ENCODE peak calls at places on chromosomes 2 and 18, in nine cellular contexts. One of them, this sample, is unnamed.

GRCh38 chr2:66541646-66542045 is 106.7 kb downstream of the MEIS1 start:
- DNase-seq in esophagus squamous epithelium: no peak
- DNase-seq in astrocyte of the spinal cord: no peak
- DNase-seq in HL-60: no peak
- DNase-seq in breast epithelium: no peak
- DNase-seq in foreskin fibroblast: no peak
- DNase-seq in HFF-Myc: no peak
- DNase-seq in body of pancreas: no peak
- DNase-seq in fibroblast of lung: no peak
- DNase-seq in this sample: no peak

GRCh38 chr2:152505495-152505906 is 170.5 kb downstream of the FMNL2 start:
- DNase-seq in esophagus squamous epithelium: no peak
- DNase-seq in astrocyte of the spinal cord: peak
- DNase-seq in HL-60: no peak
- DNase-seq in breast epithelium: no peak
- DNase-seq in foreskin fibroblast: no peak
- DNase-seq in HFF-Myc: no peak
- DNase-seq in body of pancreas: no peak
- DNase-seq in fibroblast of lung: peak
- DNase-seq in this sample: peak

GRCh38 chr18:79742076-79742475 is 55.7 kb upstream of the KCNG2 start:
- DNase-seq in esophagus squamous epithelium: no peak
- DNase-seq in astrocyte of the spinal cord: no peak
- DNase-seq in HL-60: no peak
- DNase-seq in breast epithelium: no peak
- DNase-seq in foreskin fibroblast: no peak
- DNase-seq in HFF-Myc: no peak
- DNase-seq in body of pancreas: no peak
- DNase-seq in fibroblast of lung: no peak
- DNase-seq in this sample: no peak

GRCh38 chr2:127084611-127085031 is 22.3 kb downstream of the BIN1 start:
- DNase-seq in esophagus squamous epithelium: no peak
- DNase-seq in astrocyte of the spinal cord: peak
- DNase-seq in HL-60: no peak
- DNase-seq in breast epithelium: no peak
- DNase-seq in foreskin fibroblast: no peak
- DNase-seq in HFF-Myc: no peak
- DNase-seq in body of pancreas: no peak
- DNase-seq in fibroblast of lung: peak
- DNase-seq in this sample: no peak

GRCh38 chr18:48308027-48308635 is 101.1 kb downstream of the ZBTB7C start:
- DNase-seq in esophagus squamous epithelium: no peak
- DNase-seq in astrocyte of the spinal cord: no peak
- DNase-seq in HL-60: no peak
- DNase-seq in breast epithelium: peak
- DNase-seq in foreskin fibroblast: no peak
- DNase-seq in HFF-Myc: no peak
- DNase-seq in body of pancreas: no peak
- DNase-seq in fibroblast of lung: no peak
- DNase-seq in this sample: no peak

GRCh38 chr2:137228566-137228965 is 463.2 kb downstream of the THSD7B start:
- DNase-seq in esophagus squamous epithelium: no peak
- DNase-seq in astrocyte of the spinal cord: peak
- DNase-seq in HL-60: no peak
- DNase-seq in breast epithelium: no peak
- DNase-seq in foreskin fibroblast: no peak
- DNase-seq in HFF-Myc: peak
- DNase-seq in body of pancreas: no peak
- DNase-seq in fibroblast of lung: peak
- DNase-seq in this sample: no peak

GRCh38 chr2:112077814-112078213 is 22.7 kb downstream of the TMEM87B start:
- DNase-seq in esophagus squamous epithelium: no peak
- DNase-seq in astrocyte of the spinal cord: no peak
- DNase-seq in HL-60: no peak
- DNase-seq in breast epithelium: no peak
- DNase-seq in foreskin fibroblast: no peak
- DNase-seq in HFF-Myc: no peak
- DNase-seq in body of pancreas: no peak
- DNase-seq in fibroblast of lung: no peak
- DNase-seq in this sample: no peak

GRCh38 chr2:124149571-124149970 is 124.5 kb downstream of the CNTNAP5 start:
- DNase-seq in esophagus squamous epithelium: no peak
- DNase-seq in astrocyte of the spinal cord: no peak
- DNase-seq in HL-60: no peak
- DNase-seq in breast epithelium: no peak
- DNase-seq in foreskin fibroblast: no peak
- DNase-seq in HFF-Myc: no peak
- DNase-seq in body of pancreas: no peak
- DNase-seq in fibroblast of lung: no peak
- DNase-seq in this sample: no peak

GRCh38 chr2:188931361-188931760 is 42.8 kb upstream of the COL3A1 start:
- DNase-seq in esophagus squamous epithelium: no peak
- DNase-seq in astrocyte of the spinal cord: no peak
- DNase-seq in HL-60: no peak
- DNase-seq in breast epithelium: no peak
- DNase-seq in foreskin fibroblast: peak
- DNase-seq in HFF-Myc: no peak
- DNase-seq in body of pancreas: no peak
- DNase-seq in fibroblast of lung: peak
- DNase-seq in this sample: no peak

GRCh38 chr2:130828461-130828860 is 8.3 kb upstream of the ARHGEF4 start:
- DNase-seq in esophagus squamous epithelium: no peak
- DNase-seq in astrocyte of the spinal cord: no peak
- DNase-seq in HL-60: no peak
- DNase-seq in breast epithelium: no peak
- DNase-seq in foreskin fibroblast: no peak
- DNase-seq in HFF-Myc: no peak
- DNase-seq in body of pancreas: no peak
- DNase-seq in fibroblast of lung: no peak
- DNase-seq in this sample: no peak

GRCh38 chr18:74290831-74291770 is 662 bp downstream of the CYB5A start:
- DNase-seq in esophagus squamous epithelium: no peak
- DNase-seq in astrocyte of the spinal cord: no peak
- DNase-seq in HL-60: no peak
- DNase-seq in breast epithelium: no peak
- DNase-seq in foreskin fibroblast: no peak
- DNase-seq in HFF-Myc: no peak
- DNase-seq in body of pancreas: peak
- DNase-seq in fibroblast of lung: no peak
- DNase-seq in this sample: peak

GRCh38 chr2:135066710-135067109 is 14.6 kb downstream of the RAB3GAP1 start:
- DNase-seq in esophagus squamous epithelium: no peak
- DNase-seq in astrocyte of the spinal cord: no peak
- DNase-seq in HL-60: no peak
- DNase-seq in breast epithelium: no peak
- DNase-seq in foreskin fibroblast: peak
- DNase-seq in HFF-Myc: no peak
- DNase-seq in body of pancreas: no peak
- DNase-seq in fibroblast of lung: peak
- DNase-seq in this sample: no peak

GRCh38 chr2:144595686-144596073 is 75.8 kb upstream of the ZEB2 start:
- DNase-seq in esophagus squamous epithelium: no peak
- DNase-seq in astrocyte of the spinal cord: no peak
- DNase-seq in HL-60: no peak
- DNase-seq in breast epithelium: no peak
- DNase-seq in foreskin fibroblast: no peak
- DNase-seq in HFF-Myc: no peak
- DNase-seq in body of pancreas: no peak
- DNase-seq in fibroblast of lung: no peak
- DNase-seq in this sample: no peak

GRCh38 chr2:9310827-9311226 is 104.2 kb downstream of the ASAP2 start:
- DNase-seq in esophagus squamous epithelium: no peak
- DNase-seq in astrocyte of the spinal cord: peak
- DNase-seq in HL-60: no peak
- DNase-seq in breast epithelium: no peak
- DNase-seq in foreskin fibroblast: no peak
- DNase-seq in HFF-Myc: no peak
- DNase-seq in body of pancreas: no peak
- DNase-seq in fibroblast of lung: peak
- DNase-seq in this sample: no peak

GRCh38 chr18:3771121-3771971 is 321.4 kb downstream of the TGIF1 start:
- DNase-seq in esophagus squamous epithelium: peak
- DNase-seq in astrocyte of the spinal cord: peak
- DNase-seq in HL-60: peak
- DNase-seq in breast epithelium: peak
- DNase-seq in foreskin fibroblast: peak
- DNase-seq in HFF-Myc: peak
- DNase-seq in body of pancreas: peak
- DNase-seq in fibroblast of lung: peak
- DNase-seq in this sample: peak

GRCh38 chr2:68916226-68916625 is 36.5 kb downstream of the GKN2 start:
- DNase-seq in esophagus squamous epithelium: no peak
- DNase-seq in astrocyte of the spinal cord: no peak
- DNase-seq in HL-60: no peak
- DNase-seq in breast epithelium: no peak
- DNase-seq in foreskin fibroblast: no peak
- DNase-seq in HFF-Myc: no peak
- DNase-seq in body of pancreas: no peak
- DNase-seq in fibroblast of lung: no peak
- DNase-seq in this sample: no peak

GRCh38 chr2:29921560-29921915 is at the start of gene ALK:
- DNase-seq in esophagus squamous epithelium: peak
- DNase-seq in astrocyte of the spinal cord: peak
- DNase-seq in HL-60: peak
- DNase-seq in breast epithelium: peak
- DNase-seq in foreskin fibroblast: peak
- DNase-seq in HFF-Myc: peak
- DNase-seq in body of pancreas: peak
- DNase-seq in fibroblast of lung: peak
- DNase-seq in this sample: peak
- H3K4me3 ChIP-seq in esophagus squamous epithelium: peak
- H3K4me3 ChIP-seq in astrocyte of the spinal cord: peak
- H3K4me3 ChIP-seq in HL-60: no peak
- H3K4me3 ChIP-seq in breast epithelium: peak
- H3K4me3 ChIP-seq in foreskin fibroblast: peak
- H3K4me3 ChIP-seq in HFF-Myc: no peak
- H3K4me3 ChIP-seq in body of pancreas: no peak
- H3K4me3 ChIP-seq in fibroblast of lung: peak
- H3K4me3 ChIP-seq in this sample: peak

GRCh38 chr2:40499437-40499836 is 47.5 kb upstream of the SLC8A1 start:
- DNase-seq in esophagus squamous epithelium: no peak
- DNase-seq in astrocyte of the spinal cord: no peak
- DNase-seq in HL-60: no peak
- DNase-seq in breast epithelium: no peak
- DNase-seq in foreskin fibroblast: no peak
- DNase-seq in HFF-Myc: no peak
- DNase-seq in body of pancreas: no peak
- DNase-seq in fibroblast of lung: no peak
- DNase-seq in this sample: no peak

DNA sequence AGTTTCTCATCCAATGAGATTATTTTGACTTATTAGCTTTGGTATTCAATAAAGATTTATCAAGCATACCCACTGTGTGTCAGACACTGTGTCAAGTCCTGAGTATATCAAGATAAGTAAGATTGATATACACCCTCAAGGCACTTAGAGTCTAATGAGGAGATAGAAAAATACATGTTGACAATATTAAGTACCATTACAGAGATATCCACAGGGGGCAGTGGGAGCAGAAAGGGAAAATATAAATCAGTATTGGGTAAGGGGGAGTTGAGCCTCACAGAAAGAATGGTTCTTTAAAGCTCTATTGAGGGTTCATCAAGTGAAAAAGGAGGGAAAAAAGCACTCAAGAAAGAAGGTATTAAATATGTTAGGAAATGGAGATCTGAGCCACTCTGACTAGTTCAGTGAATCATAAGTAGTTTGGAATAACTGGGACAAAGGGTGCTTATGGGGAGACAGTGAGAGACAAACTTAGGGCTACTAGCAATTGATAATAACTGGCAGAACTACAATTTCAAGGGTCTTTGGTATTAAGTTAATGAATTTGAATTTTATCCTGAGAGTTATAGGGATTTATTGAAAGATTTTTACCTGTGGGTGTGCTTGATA is 45.5 kb upstream of the SLC8A1 start:
- DNase-seq in esophagus squamous epithelium: no peak
- DNase-seq in astrocyte of the spinal cord: no peak
- DNase-seq in HL-60: no peak
- DNase-seq in breast epithelium: no peak
- DNase-seq in foreskin fibroblast: no peak
- DNase-seq in HFF-Myc: no peak
- DNase-seq in body of pancreas: no peak
- DNase-seq in fibroblast of lung: no peak
- DNase-seq in this sample: no peak
- TF ChIP-seq CTCF in esophagus squamous epithelium: no peak
- TF ChIP-seq CTCF in astrocyte of the spinal cord: no peak
- TF ChIP-seq CTCF in HL-60: no peak
- TF ChIP-seq CTCF in breast epithelium: no peak
- TF ChIP-seq CTCF in foreskin fibroblast: no peak
- TF ChIP-seq CTCF in HFF-Myc: no peak
- TF ChIP-seq CTCF in body of pancreas: no peak
- TF ChIP-seq CTCF in fibroblast of lung: peak
- TF ChIP-seq CTCF in this sample: no peak

GRCh38 chr18:9993846-9994660 is 80.2 kb downstream of the VAPA start:
- DNase-seq in esophagus squamous epithelium: no peak
- DNase-seq in astrocyte of the spinal cord: no peak
- DNase-seq in HL-60: no peak
- DNase-seq in breast epithelium: no peak
- DNase-seq in foreskin fibroblast: no peak
- DNase-seq in HFF-Myc: no peak
- DNase-seq in body of pancreas: no peak
- DNase-seq in fibroblast of lung: no peak
- DNase-seq in this sample: no peak
- H3K4me3 ChIP-seq in esophagus squamous epithelium: no peak
- H3K4me3 ChIP-seq in astrocyte of the spinal cord: no peak
- H3K4me3 ChIP-seq in HL-60: no peak
- H3K4me3 ChIP-seq in breast epithelium: no peak
- H3K4me3 ChIP-seq in foreskin fibroblast: no peak
- H3K4me3 ChIP-seq in HFF-Myc: no peak
- H3K4me3 ChIP-seq in body of pancreas: no peak
- H3K4me3 ChIP-seq in fibroblast of lung: no peak
- H3K4me3 ChIP-seq in this sample: peak

GRCh38 chr2:238260879-238261278 is 21.0 kb upstream of the HES6 start:
- DNase-seq in esophagus squamous epithelium: no peak
- DNase-seq in astrocyte of the spinal cord: peak
- DNase-seq in HL-60: no peak
- DNase-seq in breast epithelium: no peak
- DNase-seq in foreskin fibroblast: no peak
- DNase-seq in HFF-Myc: no peak
- DNase-seq in body of pancreas: no peak
- DNase-seq in fibroblast of lung: peak
- DNase-seq in this sample: no peak

GRCh38 chr2:238261718-238262375 is 22.0 kb upstream of the HES6 start:
- DNase-seq in esophagus squamous epithelium: no peak
- DNase-seq in astrocyte of the spinal cord: no peak
- DNase-seq in HL-60: no peak
- DNase-seq in breast epithelium: no peak
- DNase-seq in foreskin fibroblast: no peak
- DNase-seq in HFF-Myc: no peak
- DNase-seq in body of pancreas: no peak
- DNase-seq in fibroblast of lung: no peak
- DNase-seq in this sample: no peak

GRCh38 chr2:238256594-238257104 is 16.8 kb upstream of the HES6 start:
- DNase-seq in esophagus squamous epithelium: peak
- DNase-seq in astrocyte of the spinal cord: peak
- DNase-seq in HL-60: peak
- DNase-seq in breast epithelium: peak
- DNase-seq in foreskin fibroblast: peak
- DNase-seq in HFF-Myc: peak
- DNase-seq in body of pancreas: peak
- DNase-seq in fibroblast of lung: peak
- DNase-seq in this sample: peak

GRCh38 chr2:238257786-238258700 is 18.2 kb upstream of the HES6 start:
- DNase-seq in esophagus squamous epithelium: no peak
- DNase-seq in astrocyte of the spinal cord: no peak
- DNase-seq in HL-60: no peak
- DNase-seq in breast epithelium: no peak
- DNase-seq in foreskin fibroblast: no peak
- DNase-seq in HFF-Myc: no peak
- DNase-seq in body of pancreas: no peak
- DNase-seq in fibroblast of lung: no peak
- DNase-seq in this sample: no peak

GRCh38 chr2:238259085-238260020 is 19.5 kb upstream of the HES6 start:
- DNase-seq in esophagus squamous epithelium: no peak
- DNase-seq in astrocyte of the spinal cord: no peak
- DNase-seq in HL-60: no peak
- DNase-seq in breast epithelium: no peak
- DNase-seq in foreskin fibroblast: no peak
- DNase-seq in HFF-Myc: no peak
- DNase-seq in body of pancreas: no peak
- DNase-seq in fibroblast of lung: no peak
- DNase-seq in this sample: no peak
- TF ChIP-seq CTCF in esophagus squamous epithelium: no peak
- TF ChIP-seq CTCF in astrocyte of the spinal cord: no peak
- TF ChIP-seq CTCF in HL-60: no peak
- TF ChIP-seq CTCF in breast epithelium: no peak
- TF ChIP-seq CTCF in foreskin fibroblast: no peak
- TF ChIP-seq CTCF in HFF-Myc: no peak
- TF ChIP-seq CTCF in body of pancreas: no peak
- TF ChIP-seq CTCF in fibroblast of lung: peak
- TF ChIP-seq CTCF in this sample: no peak

This sample was measured in dorsolateral prefrontal cortex.